ENCODE peak calls at places on chromosomes 12 and 14, in eight cellular contexts. P is spleen, U is HCT116, Y is sigmoid colon, W is GM12891, N is H54, B is A549, Q is right lobe of liver. F is an unnamed sample.

GRCh38 chr14:46352876-46353275 is 298.7 kb downstream of the RPL10L start:
- DNase-seq in P (no peak), U (no peak), Y (no peak), W (no peak), N (no peak), B (no peak), Q (no peak), F (no peak)

GRCh38 chr14:79924583-79924982 is 286.7 kb downstream of the DIO2 start:
- DNase-seq in P (no peak), U (no peak), Y (no peak), W (no peak), N (no peak), B (no peak), Q (no peak), F (no peak)

GRCh38 chr12:124437621-124438414 is 129.6 kb downstream of the NCOR2 start:
- DNase-seq in P (no peak), U (no peak), Y (no peak), W (no peak), N (no peak), B (no peak), Q (no peak), F (no peak)

GRCh38 chr12:70249903-70250302 is 6.7 kb downstream of the CNOT2 start:
- DNase-seq in P (no peak), U (no peak), Y (no peak), W (no peak), N (no peak), B (no peak), Q (no peak), F (no peak)

GRCh38 chr14:104970231-104971068 is 7.7 kb downstream of the AHNAK2 start:
- DNase-seq in P (peak; percentile 67), U (peak; percentile 56), Y (peak; percentile 97), W (no peak), N (peak; percentile 86), B (peak; percentile 90), Q (no peak), F (no peak)

GRCh38 chr12:16349132-16349463 is 1.7 kb downstream of the MGST1 start:
- DNase-seq in P (no peak), U (no peak), Y (peak; percentile 88), W (no peak), N (no peak), B (peak; percentile 92), Q (peak; percentile 88), F (peak; percentile 95)

GRCh38 chr12:62133440-62133839 is 126.8 kb upstream of the USP15 start:
- DNase-seq in P (no peak), U (no peak), Y (no peak), W (no peak), N (no peak), B (no peak), Q (no peak), F (no peak)

GRCh38 chr14:79275367-79275655 is 936.0 kb downstream of the DIO2 start:
- DNase-seq in P (no peak), U (no peak), Y (no peak), W (no peak), N (no peak), B (no peak), Q (no peak), F (no peak)

GRCh38 chr14:35212471-35213142 is 79.6 kb upstream of the PSMA6 start:
- DNase-seq in P (no peak), U (no peak), Y (no peak), W (no peak), N (no peak), B (no peak), Q (no peak), F (no peak)

GRCh38 chr12:56014205-56014604 is 6.6 kb upstream of the IKZF4 start:
- DNase-seq in P (no peak), U (no peak), Y (no peak), W (no peak), N (no peak), B (no peak), Q (no peak), F (no peak)

GRCh38 chr12:111411187-111411764 is 5.6 kb downstream of the SH2B3 start:
- DNase-seq in P (no peak), U (no peak), Y (no peak), W (no peak), N (no peak), B (no peak), Q (no peak), F (no peak)

DNA sequence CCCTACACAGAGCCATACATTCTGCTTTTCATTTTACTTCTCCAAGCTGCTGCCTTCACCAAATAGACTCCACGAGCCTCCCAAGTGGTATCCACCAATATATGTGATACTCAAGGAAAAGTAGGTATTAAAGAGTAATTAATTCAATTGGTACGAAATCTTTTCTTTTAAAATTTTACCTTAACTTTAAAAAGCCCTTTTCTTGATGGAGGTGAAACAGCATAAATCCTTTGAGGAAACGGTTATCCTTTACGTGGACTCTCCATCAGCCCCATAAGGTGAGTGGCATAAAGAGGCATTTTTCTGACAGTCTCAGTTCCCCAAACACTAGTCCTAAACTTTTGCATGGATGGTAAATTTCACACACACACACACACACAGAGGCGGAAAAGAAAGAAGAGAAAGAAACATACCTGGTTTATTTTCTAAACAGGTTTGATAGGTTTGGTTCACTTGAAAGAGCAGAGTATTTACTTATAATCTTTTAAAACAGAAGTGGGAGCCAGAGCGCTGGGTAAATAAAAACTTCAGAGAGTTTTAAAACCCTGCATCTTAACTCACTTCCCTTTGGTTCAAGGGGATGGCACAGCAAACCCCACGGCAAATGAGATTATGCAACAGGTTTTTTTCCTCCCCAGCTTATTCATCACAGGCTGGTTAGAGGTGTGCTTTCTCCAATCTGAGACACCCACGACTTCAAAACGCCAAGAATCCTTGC is 1.9 kb downstream of the DUSP16 start:
- DNase-seq in P (no peak), U (no peak), Y (peak; percentile 81), W (no peak), N (peak; percentile 35), B (peak; percentile 83), Q (peak; percentile 73), F (no peak)
- TF ChIP-seq POLR2A in P (peak; percentile 33), U (no peak), Y (peak; percentile 14), W (peak; percentile 80), N (no peak), B (no peak), Q (peak; percentile 88), F (peak; percentile 22)

GRCh38 chr12:68610435-68611093 is at the start of gene RAP1B:
- DNase-seq in P (peak; percentile 98), U (peak; percentile 69), Y (peak; percentile 94), W (peak; percentile 79), N (peak; percentile 79), B (peak; percentile 91), Q (peak; percentile 93), F (peak; percentile 94)

GRCh38 chr12:68612245-68612644 is 1.5 kb downstream of the RAP1B start:
- DNase-seq in P (no peak), U (no peak), Y (no peak), W (no peak), N (no peak), B (no peak), Q (no peak), F (no peak)

GRCh38 chr12:68612675-68613074 is 2.0 kb downstream of the RAP1B start:
- DNase-seq in P (no peak), U (no peak), Y (no peak), W (no peak), N (no peak), B (no peak), Q (no peak), F (no peak)

GRCh38 chr12:68609955-68610434 is 704 bp upstream of the RAP1B start:
- DNase-seq in P (no peak), U (no peak), Y (no peak), W (no peak), N (peak; percentile 18), B (peak; percentile 55), Q (no peak), F (no peak)

GRCh38 chr12:68611094-68611818 is 557 bp downstream of the RAP1B start:
- DNase-seq in P (peak; percentile 92), U (no peak), Y (peak; percentile 89), W (peak; percentile 34), N (peak; percentile 19), B (peak; percentile 52), Q (peak; percentile 78), F (peak; percentile 93)
- TF ChIP-seq POLR2A in P (peak; percentile 28), U (no peak), Y (no peak), W (peak; percentile 39), N (peak; percentile 6), B (no peak), Q (peak; percentile 66), F (peak; percentile 19)

DNA sequence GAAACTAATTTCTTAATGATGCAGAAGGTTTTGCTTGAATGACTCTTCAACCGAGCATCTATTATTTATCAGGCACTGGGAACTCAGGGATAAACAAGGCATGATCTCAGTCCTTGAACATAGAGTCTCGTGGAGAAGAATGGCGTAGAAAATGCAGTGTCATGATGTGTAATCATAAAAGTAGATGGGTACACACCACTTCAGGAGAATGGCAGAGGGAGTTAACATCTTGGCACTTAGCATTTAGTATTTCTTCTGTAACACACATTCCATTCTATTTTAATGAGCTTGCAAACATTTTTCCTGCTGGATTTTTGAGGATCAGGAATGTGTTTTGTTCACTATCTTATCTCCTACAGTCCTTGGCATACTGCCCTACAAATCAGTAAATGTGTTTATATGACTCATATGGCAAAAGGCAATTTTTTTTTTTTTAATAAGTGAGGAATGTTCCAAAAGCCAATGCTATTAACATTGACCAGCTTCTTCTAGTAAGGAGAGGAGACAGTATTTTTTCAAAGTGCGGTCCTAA is 3.8 kb downstream of the TXNRD1 start:
- DNase-seq in P (no peak), U (peak; percentile 83), Y (no peak), W (no peak), N (peak; percentile 73), B (peak; percentile 99), Q (no peak), F (no peak)
- TF ChIP-seq POLR2A in P (no peak), U (no peak), Y (no peak), W (no peak), N (no peak), B (no peak), Q (no peak), F (no peak)

GRCh38 chr12:131827961-131828534 is at the start of gene MMP17:
- DNase-seq in P (peak; percentile 88), U (no peak), Y (peak; percentile 74), W (peak; percentile 68), N (no peak), B (peak; percentile 75), Q (peak; percentile 48), F (no peak)
- TF ChIP-seq POLR2A in P (no peak), U (no peak), Y (no peak), W (no peak), N (peak; percentile 86), B (peak; percentile 83), Q (peak; percentile 31), F (no peak)